ENCODE peak calls at places on chromosomes 12 and 14, in four cellular contexts. X is uterus, R is choroid plexus epithelial cell, O is cardiac fibroblast. Y is an unnamed sample.

GRCh38 chr12:112148031-112148513 is 22.7 kb downstream of the TRAFD1 start:
- DNase-seq in X (no peak), R (peak; percentile 95), O (peak; percentile 89), Y (no peak)

GRCh38 chr14:92886337-92886736 is 36.6 kb upstream of the CHGA start:
- DNase-seq in X (no peak), R (no peak), O (no peak), Y (no peak)

GRCh38 chr14:80570930-80571298 is 359.6 kb upstream of the DIO2 start:
- DNase-seq in X (no peak), R (no peak), O (no peak), Y (no peak)

GRCh38 chr14:61296707-61297502 is 15.8 kb upstream of the TMEM30B start:
- DNase-seq in X (no peak), R (peak; percentile 79), O (peak; percentile 79), Y (no peak)

GRCh38 chr14:47919334-47919846 is 244.0 kb upstream of the MDGA2 start:
- DNase-seq in X (no peak), R (no peak), O (no peak), Y (no peak)

GRCh38 chr14:99035712-99036593 is 236.0 kb downstream of the BCL11B start:
- DNase-seq in X (peak; percentile 82), R (peak; percentile 47), O (peak; percentile 50), Y (no peak)

GRCh38 chr12:116142936-116143882 is 134.3 kb downstream of the MED13L start:
- DNase-seq in X (no peak), R (peak; percentile 83), O (peak; percentile 88), Y (no peak)

GRCh38 chr14:66507722-66508546 is at the start of gene GPHN:
- DNase-seq in X (peak; percentile 95), R (peak; percentile 99), O (peak; percentile 99), Y (peak; percentile 92)

GRCh38 chr14:31930493-31931225 is 146.4 kb upstream of the ARHGAP5 start:
- DNase-seq in X (no peak), R (peak; percentile 40), O (peak; percentile 88), Y (no peak)

GRCh38 chr12:71220295-71220694 is 62.5 kb upstream of the TSPAN8 start:
- DNase-seq in X (no peak), R (no peak), O (no peak), Y (no peak)

GRCh38 chr14:70873627-70874026 is 33.6 kb upstream of the PCNX1 start:
- DNase-seq in X (no peak), R (no peak), O (no peak), Y (no peak)

GRCh38 chr12:34398706-34399630 is 376.7 kb downstream of the ALG10 start:
- DNase-seq in X (peak; percentile 3), R (no peak), O (no peak), Y (peak; percentile 1)

GRCh38 chr14:34911209-34912150 is 36.3 kb upstream of the BAZ1A start:
- DNase-seq in X (no peak), R (peak; percentile 86), O (peak; percentile 75), Y (no peak)

GRCh38 chr12:49503674-49504180 is 35.1 kb upstream of the KCNH3 start:
- DNase-seq in X (no peak), R (peak; percentile 75), O (peak; percentile 83), Y (no peak)

GRCh38 chr14:50791201-50791600 is 39.8 kb downstream of the NIN start:
- DNase-seq in X (no peak), R (no peak), O (no peak), Y (peak; percentile 66)

GRCh38 chr14:72715910-72716268 is 178.0 kb downstream of the DPF3 start:
- DNase-seq in X (no peak), R (no peak), O (no peak), Y (no peak)

GRCh38 chr14:34012369-34012768 is 61.5 kb upstream of the EGLN3 start:
- DNase-seq in X (no peak), R (no peak), O (no peak), Y (no peak)

GRCh38 chr12:119460876-119461275 is 126.3 kb downstream of the CCDC60 start:
- DNase-seq in X (no peak), R (no peak), O (no peak), Y (no peak)

GRCh38 chr12:27969901-27970390 is 2.6 kb downstream of the PTHLH start:
- DNase-seq in X (peak; percentile 40), R (peak; percentile 55), O (peak; percentile 65), Y (peak; percentile 83)

GRCh38 chr14:71711619-71712018 is 220.6 kb upstream of the RGS6 start:
- DNase-seq in X (no peak), R (peak; percentile 94), O (peak; percentile 96), Y (no peak)

GRCh38 chr14:64410084-64410774 is 22.1 kb downstream of the MTHFD1 start:
- DNase-seq in X (no peak), R (peak; percentile 51), O (peak; percentile 65), Y (no peak)

GRCh38 chr12:90909069-90909676 is 45.8 kb downstream of the CCER1 start:
- DNase-seq in X (no peak), R (peak; percentile 77), O (peak; percentile 77), Y (no peak)
- TF ChIP-seq CTCF in X (peak; percentile 37), R (peak; percentile 81), O (peak; percentile 81), Y (peak; percentile 59)

DNA sequence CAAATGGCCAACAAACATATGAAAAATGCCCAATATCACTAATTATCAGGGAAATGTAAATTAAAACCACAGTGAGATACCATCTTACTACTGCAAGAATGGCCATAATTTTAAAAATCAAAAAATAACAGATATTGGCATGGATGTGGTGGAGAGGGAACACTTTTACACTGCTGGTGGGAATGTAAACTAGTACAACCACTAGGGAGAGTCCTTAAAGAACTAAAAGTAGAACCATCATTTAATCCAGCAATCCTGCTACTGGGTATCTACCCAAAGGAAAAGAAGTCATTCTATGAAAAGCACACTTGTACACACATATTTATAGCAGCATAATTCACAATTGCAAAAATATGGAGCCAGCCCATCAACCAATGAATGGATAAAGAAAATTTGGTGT is 459.7 kb downstream of the GXYLT1 start:
- DNase-seq in X (no peak), R (no peak), O (no peak), Y (no peak)
- TF ChIP-seq CTCF in X (no peak), R (no peak), O (no peak), Y (no peak)

GRCh38 chr12:55685671-55686070 is 22.0 kb downstream of the ITGA7 start:
- DNase-seq in X (no peak), R (no peak), O (no peak), Y (no peak)
- TF ChIP-seq CTCF in X (no peak), R (no peak), O (no peak), Y (no peak)

GRCh38 chr12:123533672-123534643 is at the start of gene RILPL1:
- DNase-seq in X (peak; percentile 70), R (peak; percentile 45), O (peak; percentile 43), Y (peak; percentile 85)
- TF ChIP-seq CTCF in X (peak; percentile 5), R (peak; percentile 32), O (peak; percentile 27), Y (peak; percentile 56)

GRCh38 chr12:23857201-23857600 is 92.3 kb downstream of the SOX5 start:
- DNase-seq in X (no peak), R (no peak), O (no peak), Y (no peak)
- TF ChIP-seq CTCF in X (no peak), R (no peak), O (no peak), Y (no peak)

GRCh38 chr12:105363890-105364289 is 33.4 kb downstream of the C12orf75 start:
- DNase-seq in X (no peak), R (no peak), O (no peak), Y (no peak)

GRCh38 chr12:105368047-105368646 is 37.7 kb downstream of the C12orf75 start:
- DNase-seq in X (no peak), R (no peak), O (no peak), Y (no peak)

GRCh38 chr12:105365231-105365630 is 34.7 kb downstream of the C12orf75 start:
- DNase-seq in X (no peak), R (no peak), O (no peak), Y (no peak)

GRCh38 chr12:105369014-105369413 is 38.5 kb downstream of the C12orf75 start:
- DNase-seq in X (no peak), R (peak; percentile 81), O (peak; percentile 85), Y (no peak)
- TF ChIP-seq CTCF in X (no peak), R (peak; percentile 56), O (peak; percentile 10), Y (no peak)